ENCODE peak calls at places on chromosomes 6 and 20, in five cellular contexts. I is mesenchymal stem cell, Q is neuronal stem cell, Y is H9, J is H1. T is an unnamed sample.
A peak's percentile ranks its signal among the peaks of the same experiment; 100 is the strongest.

GRCh38 chr20:1465470-1466210 is 1.0 kb downstream of the NSFL1C start:
- DNase-seq in J (no peak), Y (no peak), Q (no peak), I (no peak), T (no peak)

GRCh38 chr20:13817342-13817741 is 32.5 kb downstream of the NDUFAF5 start:
- DNase-seq in J (no peak), Q (no peak), Y (no peak), I (no peak), T (peak; percentile 14)

GRCh38 chr6:24930386-24930785 is 5.4 kb downstream of the RIPOR2 start:
- DNase-seq in Q (no peak), I (peak; percentile 78), Y (no peak), J (no peak), T (no peak)

GRCh38 chr6:90263653-90264052 is 33.0 kb downstream of the BACH2 start:
- DNase-seq in J (no peak), Q (no peak), I (peak; percentile 84), Y (no peak), T (no peak)

GRCh38 chr20:63336232-63336752 is 24.9 kb downstream of the CHRNA4 start:
- DNase-seq in Y (no peak), Q (no peak), I (no peak), J (no peak), T (no peak)

GRCh38 chr6:9704989-9705388 is 709.9 kb downstream of the TFAP2A start:
- DNase-seq in Y (no peak), J (no peak), I (no peak), Q (no peak), T (no peak)

GRCh38 chr6:118187568-118188164 is 280.6 kb downstream of the SLC35F1 start:
- DNase-seq in I (peak; percentile 89), Q (no peak), J (no peak), Y (no peak), T (peak; percentile 14)

GRCh38 chr20:37544386-37544785 is 16.7 kb upstream of the BLCAP start:
- DNase-seq in Q (no peak), Y (peak; percentile 14), I (no peak), J (no peak), T (no peak)

GRCh38 chr6:98116513-98116912 is 717.9 kb upstream of the POU3F2 start:
- DNase-seq in Y (no peak), J (no peak), I (no peak), Q (no peak), T (no peak)

GRCh38 chr6:138371720-138372119 is 6.0 kb upstream of the SMIM28 start:
- DNase-seq in Y (no peak), I (no peak), J (no peak), Q (no peak), T (no peak)

GRCh38 chr6:12392490-12392889 is 102.3 kb downstream of the EDN1 start:
- DNase-seq in Y (no peak), J (no peak), Q (no peak), I (no peak), T (no peak)

GRCh38 chr6:86010915-86011786 is 368.5 kb upstream of the SYNCRIP start:
- DNase-seq in Y (no peak), J (no peak), I (no peak), Q (no peak), T (no peak)

GRCh38 chr6:81531869-81532561 is 220.5 kb downstream of the TENT5A start:
- DNase-seq in J (no peak), Q (no peak), Y (no peak), I (peak; percentile 11), T (no peak)

GRCh38 chr6:133796235-133796634 is 92.7 kb upstream of the TCF21 start:
- DNase-seq in Q (no peak), Y (no peak), I (no peak), J (no peak), T (no peak)

GRCh38 chr20:61373055-61373399 is 121.0 kb downstream of the CDH4 start:
- DNase-seq in Q (no peak), I (no peak), Y (no peak), J (no peak), T (no peak)

GRCh38 chr6:55964136-55964535 is 88.7 kb upstream of the BMP5 start:
- DNase-seq in Q (no peak), Y (no peak), J (no peak), I (no peak), T (no peak)

GRCh38 chr6:111581957-111582356 is 23.7 kb downstream of the TRAF3IP2 start:
- DNase-seq in Y (no peak), Q (no peak), I (no peak), J (no peak), T (no peak)

GRCh38 chr6:15008269-15008668 is 237.6 kb upstream of the JARID2 start:
- DNase-seq in Y (no peak), I (no peak), J (no peak), Q (no peak), T (no peak)

GRCh38 chr6:105832358-105832757 is 253.8 kb upstream of the PRDM1 start:
- DNase-seq in Y (no peak), I (no peak), J (no peak), Q (no peak), T (peak; percentile 88)

GRCh38 chr6:107820571-107821261 is 3.4 kb downstream of the SCML4 start:
- DNase-seq in J (no peak), I (no peak), Y (no peak), Q (no peak), T (peak; percentile 58)

GRCh38 chr6:31158140-31158862 is at the start of gene TCF19:
- DNase-seq in I (peak; percentile 99), Y (peak; percentile 98), J (peak; percentile 97), Q (peak; percentile 99), T (peak; percentile 95)

GRCh38 chr6:31158863-31159855 is 770 bp downstream of the TCF19 start:
- DNase-seq in J (no peak), I (peak; percentile 13), Y (peak; percentile 78), Q (no peak), T (no peak)

GRCh38 chr6:31156647-31157046 is 955 bp downstream of the CCHCR1 start:
- DNase-seq in Y (no peak), I (no peak), J (no peak), Q (no peak), T (no peak)

GRCh38 chr6:31154436-31154835 is 3.2 kb downstream of the CCHCR1 start:
- DNase-seq in Q (no peak), J (no peak), Y (no peak), I (no peak), T (no peak)

DNA sequence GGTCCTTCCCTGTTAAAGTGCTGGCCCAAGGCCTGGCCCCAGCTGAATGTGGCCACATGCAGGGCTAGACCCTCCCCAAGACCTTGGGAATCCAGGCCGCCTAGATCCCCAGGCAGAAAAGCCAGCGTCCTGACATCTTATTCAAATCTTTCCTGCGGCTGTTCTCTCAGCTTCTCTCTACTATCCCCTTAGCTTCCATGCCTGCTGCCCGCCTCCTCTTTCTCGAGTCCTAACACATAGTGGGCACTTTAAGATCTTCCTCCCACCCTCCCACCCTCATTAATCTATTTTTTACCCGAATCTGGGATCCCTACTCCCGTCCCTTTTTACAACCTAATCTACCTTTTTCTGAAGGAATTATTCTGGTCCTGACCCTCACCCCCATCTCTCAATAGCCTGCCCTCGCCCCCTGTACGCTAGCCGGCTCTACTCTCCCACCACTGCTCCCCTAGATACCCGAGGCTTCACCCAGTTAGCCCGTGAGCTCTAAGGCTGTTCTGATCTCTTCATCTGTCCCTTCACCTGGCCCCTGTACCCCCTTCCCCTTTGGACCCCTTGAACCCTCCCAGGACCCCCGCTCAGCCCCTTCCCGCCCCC is at the start of gene CCHCR1:
- DNase-seq in J (no peak), I (peak; percentile 13), Y (no peak), Q (no peak), T (no peak)
- H3K23ac ChIP-seq in J (no peak within 1 kb of the TSS), I (no peak within 1 kb of the TSS), Y (no peak within 1 kb of the TSS), Q (peak within 1 kb of the TSS; percentile 74), T (no peak within 1 kb of the TSS)

GRCh38 chr6:161256390-161256789 is 17.5 kb downstream of the AGPAT4 start:
- DNase-seq in Y (no peak), Q (no peak), J (no peak), I (no peak), T (no peak)

GRCh38 chr6:161254754-161255253 is 19.1 kb downstream of the AGPAT4 start:
- DNase-seq in Y (no peak), J (no peak), Q (no peak), I (peak; percentile 86), T (no peak)

GRCh38 chr6:161255518-161255917 is 18.3 kb downstream of the AGPAT4 start:
- DNase-seq in I (no peak), Q (no peak), Y (no peak), J (no peak), T (no peak)

GRCh38 chr6:161251345-161251744 is 22.5 kb downstream of the AGPAT4 start:
- DNase-seq in J (no peak), I (no peak), Q (no peak), Y (no peak), T (no peak)

GRCh38 chr6:161254126-161254753 is 19.6 kb downstream of the AGPAT4 start:
- DNase-seq in Q (no peak), J (no peak), I (peak; percentile 91), Y (no peak), T (peak; percentile 76)
- H2BK12ac ChIP-seq in Q (no peak overlapping the region), J (no peak overlapping the region), I (no peak overlapping the region), Y (no peak overlapping the region), T (no peak overlapping the region)

GRCh38 chr6:16868968-16869367 is 107.7 kb upstream of the ATXN1 start:
- DNase-seq in Q (no peak), Y (no peak), J (no peak), I (no peak), T (no peak)

GRCh38 chr6:16872543-16873230 is 111.4 kb upstream of the ATXN1 start:
- DNase-seq in Q (no peak), J (no peak), Y (no peak), I (no peak), T (no peak)

GRCh38 chr6:16871047-16871446 is 109.8 kb upstream of the ATXN1 start:
- DNase-seq in Q (no peak), J (no peak), Y (no peak), I (no peak), T (no peak)

GRCh38 chr6:16876201-16876600 is 114.9 kb upstream of the ATXN1 start:
- DNase-seq in J (no peak), Y (no peak), Q (no peak), I (no peak), T (no peak)

DNA sequence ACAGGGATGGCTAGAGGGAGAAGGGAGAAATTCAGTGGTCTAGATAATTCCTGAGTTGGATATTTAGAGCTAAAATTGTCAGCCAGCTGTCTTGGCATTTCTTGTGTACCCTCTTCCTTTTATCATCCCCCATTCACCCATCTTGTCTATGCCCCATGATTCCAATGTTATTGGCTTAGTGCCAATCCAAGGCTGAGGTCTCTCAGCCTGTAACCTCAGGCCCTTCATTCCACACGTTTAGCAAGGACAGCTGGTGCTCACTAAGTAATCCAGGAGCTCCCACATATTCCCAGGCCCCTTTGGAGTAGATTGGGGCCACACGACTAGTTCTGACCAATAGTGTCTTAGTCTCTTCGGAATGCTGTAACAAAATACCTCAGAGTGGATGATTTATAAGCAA is 112.4 kb upstream of the ATXN1 start:
- DNase-seq in Q (no peak), I (no peak), Y (no peak), J (no peak), T (no peak)
- H3K4me1 ChIP-seq in Q (no peaks in the 10 kb centered on the region), I (no peaks in the 10 kb centered on the region), Y (no peaks in the 10 kb centered on the region), J (no peaks in the 10 kb centered on the region), T (no peaks in the 10 kb centered on the region)

DNA sequence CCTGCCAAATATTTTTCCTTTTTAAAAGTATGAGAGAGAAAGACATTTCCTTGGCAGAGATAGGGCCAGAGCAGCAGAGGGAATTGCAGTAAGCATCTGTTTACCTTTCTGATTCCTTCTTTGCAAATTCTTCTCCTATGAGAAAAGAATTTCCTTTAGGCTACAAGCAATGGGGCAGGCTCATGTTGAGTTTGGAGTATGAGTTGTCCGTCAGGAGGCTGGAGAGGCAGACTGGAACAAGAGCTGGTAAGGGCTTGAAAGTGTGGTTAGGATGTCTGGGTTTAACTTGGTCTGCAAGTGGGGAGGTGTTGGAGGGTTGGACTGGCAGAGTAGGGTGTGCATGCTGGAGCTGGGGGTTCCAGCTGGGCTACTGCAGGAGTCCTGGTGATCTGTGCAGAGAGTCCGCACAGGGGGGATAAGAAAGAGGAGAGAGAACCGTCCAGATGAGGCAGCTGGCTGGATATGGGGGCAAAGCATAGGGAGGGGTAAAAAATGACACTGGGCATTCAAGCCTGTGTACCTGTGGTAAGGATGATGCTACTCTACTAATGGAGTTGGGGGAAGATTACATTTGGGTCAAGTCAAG is 19.7 kb downstream of the TIAM2 start:
- DNase-seq in Q (no peak), J (no peak), I (peak; percentile 62), Y (no peak), T (peak; percentile 64)
- H3K23ac ChIP-seq in Q (no peak overlapping the region), J (no peak overlapping the region), I (no peak overlapping the region), Y (no peak overlapping the region), T (no peak overlapping the region)

T was measured in trophoblast cell.